ENCODE peak calls at places on chromosomes 2 and 18, in four cellular contexts. One of them, this sample, is unnamed.

GRCh38 chr2:215969131-215969841 is 44.1 kb downstream of the MREG start:
- DNase-seq in NCI-H774: no peak
- DNase-seq in NT2/D1: no peak
- DNase-seq in EL: no peak
- DNase-seq in this sample: no peak

GRCh38 chr2:222859786-222860726 is 780 bp upstream of the ACSL3 start:
- DNase-seq in NCI-H774: no peak
- DNase-seq in NT2/D1: peak; percentile 43
- DNase-seq in EL: peak; percentile 62
- DNase-seq in this sample: peak; percentile 5

GRCh38 chr2:117948585-117948984 is 65.3 kb downstream of the CCDC93 start:
- DNase-seq in NCI-H774: no peak
- DNase-seq in NT2/D1: no peak
- DNase-seq in EL: no peak
- DNase-seq in this sample: no peak

GRCh38 chr18:38359258-38359657 is 793.7 kb upstream of the CELF4 start:
- DNase-seq in NCI-H774: no peak
- DNase-seq in NT2/D1: no peak
- DNase-seq in EL: no peak
- DNase-seq in this sample: no peak

GRCh38 chr2:192087398-192087958 is 107.3 kb downstream of the TMEFF2 start:
- DNase-seq in NCI-H774: no peak
- DNase-seq in NT2/D1: no peak
- DNase-seq in EL: no peak
- DNase-seq in this sample: no peak

GRCh38 chr2:201774546-201774945 is 6.2 kb downstream of the ALS2 start:
- DNase-seq in NCI-H774: no peak
- DNase-seq in NT2/D1: no peak
- DNase-seq in EL: no peak
- DNase-seq in this sample: no peak

GRCh38 chr2:203605302-203605701 is 70.2 kb upstream of the RAPH1 start:
- DNase-seq in NCI-H774: no peak
- DNase-seq in NT2/D1: no peak
- DNase-seq in EL: no peak
- DNase-seq in this sample: no peak

GRCh38 chr2:20490300-20491181 is 43.7 kb downstream of the RHOB start:
- DNase-seq in NCI-H774: no peak
- DNase-seq in NT2/D1: no peak
- DNase-seq in EL: no peak
- DNase-seq in this sample: no peak

GRCh38 chr18:8854550-8854949 is 149.2 kb downstream of the MTCL1 start:
- DNase-seq in NCI-H774: no peak
- DNase-seq in NT2/D1: no peak
- DNase-seq in EL: no peak
- DNase-seq in this sample: no peak

GRCh38 chr18:36711813-36712444 is 116.9 kb downstream of the TPGS2 start:
- DNase-seq in NCI-H774: no peak
- DNase-seq in NT2/D1: no peak
- DNase-seq in EL: peak; percentile 87
- DNase-seq in this sample: no peak

GRCh38 chr2:17057109-17058017 is 391.7 kb upstream of the CYRIA start:
- DNase-seq in NCI-H774: no peak
- DNase-seq in NT2/D1: no peak
- DNase-seq in EL: no peak
- DNase-seq in this sample: no peak

GRCh38 chr2:8394131-8394530 is 287.7 kb upstream of the ID2 start:
- DNase-seq in NCI-H774: no peak
- DNase-seq in NT2/D1: no peak
- DNase-seq in EL: no peak
- DNase-seq in this sample: peak; percentile 5

This sample was measured in GF-D8.